ENCODE peak calls at places on chromosomes 11 and 22, in seven cellular contexts. P is body of pancreas, G is heart left ventricle, H is breast epithelium, S is sigmoid colon, N is spleen, X is K562. W is an unnamed sample. For H3K4me1 and H3K36me3, the result is how much of the 10 kb centered on the place peaks cover.

GRCh38 chr11:20632169-20632532 is 32.7 kb downstream of the SLC6A5 start:
- DNase-seq in N (no peak), S (no peak), P (no peak), G (no peak), H (no peak), X (no peak), W (no peak)

GRCh38 chr11:66172146-66172545 is 96.3 kb upstream of the RAB1B start:
- DNase-seq in S (no peak), N (no peak), G (no peak), P (no peak), H (no peak), X (no peak), W (no peak)

GRCh38 chr11:109016724-109017123 is 351.9 kb downstream of the DDX10 start:
- DNase-seq in N (no peak), P (no peak), X (no peak), G (no peak), S (no peak), H (no peak), W (no peak)

GRCh38 chr11:60972182-60973030 is 926 bp downstream of the CD6 start:
- DNase-seq in H (no peak), G (no peak), N (no peak), P (no peak), S (no peak), X (no peak), W (no peak)

GRCh38 chr22:32861330-32861729 is 59.8 kb downstream of the TIMP3 start:
- DNase-seq in P (no peak), X (no peak), H (no peak), S (no peak), N (no peak), G (no peak), W (no peak)

GRCh38 chr22:39090426-39091064 is 6.5 kb upstream of the APOBEC3H start:
- DNase-seq in S (no peak), H (no peak), G (no peak), P (peak), N (peak), X (no peak), W (no peak)

GRCh38 chr11:44899959-44900358 is 50.7 kb downstream of the TP53I11 start:
- DNase-seq in P (no peak), N (no peak), H (no peak), G (peak), S (no peak), X (peak), W (no peak)

GRCh38 chr11:42768576-42768975 is 543.2 kb upstream of the API5 start:
- DNase-seq in P (no peak), G (no peak), N (no peak), H (no peak), X (no peak), S (no peak), W (no peak)

GRCh38 chr11:61602775-61603569 is 22.1 kb upstream of the SYT7 start:
- DNase-seq in N (no peak), H (no peak), G (peak), X (peak), P (peak), S (peak), W (peak)

GRCh38 chr11:12186683-12187082 is 76.3 kb downstream of the MICAL2 start:
- DNase-seq in H (no peak), G (no peak), X (no peak), S (no peak), P (no peak), N (no peak), W (no peak)
- H3K4me1 ChIP-seq in H (under half), G (under half), X (under half), S (half or more), P (under half), N (under half), W (under half)

DNA sequence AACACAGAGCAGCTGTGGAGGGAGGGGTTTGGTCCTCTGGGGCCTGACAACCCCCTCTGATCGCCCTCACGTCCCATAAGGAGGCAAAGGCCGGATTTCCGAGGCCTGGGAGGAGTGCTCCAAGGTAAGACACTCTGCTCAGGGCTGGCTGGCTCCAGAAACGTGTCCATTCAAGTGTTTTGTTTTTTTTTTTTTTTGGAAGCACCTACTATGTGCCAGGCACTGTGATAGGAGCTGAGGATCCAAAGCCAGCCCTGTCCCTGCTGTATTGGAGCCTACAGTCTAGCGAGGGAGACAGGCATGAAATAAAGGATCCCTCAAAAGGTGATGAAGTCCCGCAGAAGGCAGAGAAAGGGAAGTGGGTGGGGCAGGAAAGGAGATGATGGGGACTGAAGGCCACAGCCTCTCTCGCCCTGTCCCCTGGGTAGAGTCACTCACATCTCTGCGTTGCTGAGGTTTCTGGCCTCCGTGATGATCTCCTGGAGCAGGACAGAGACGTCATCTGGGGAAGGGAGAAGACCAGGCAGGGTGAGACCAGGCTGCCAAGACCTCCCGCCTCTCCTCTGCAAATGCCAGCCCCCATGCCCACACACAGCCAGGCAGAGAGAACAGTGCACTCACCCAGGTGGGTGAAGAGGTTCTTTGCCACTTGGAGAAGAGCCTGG is 89.2 kb downstream of the PDE2A start:
- DNase-seq in P (no peak), H (no peak), X (no peak), S (peak), G (no peak), N (peak), W (no peak)
- TF ChIP-seq POLR2A in P (no peak), H (no peak), X (no peak), S (no peak), G (no peak), N (no peak), W (no peak)

DNA sequence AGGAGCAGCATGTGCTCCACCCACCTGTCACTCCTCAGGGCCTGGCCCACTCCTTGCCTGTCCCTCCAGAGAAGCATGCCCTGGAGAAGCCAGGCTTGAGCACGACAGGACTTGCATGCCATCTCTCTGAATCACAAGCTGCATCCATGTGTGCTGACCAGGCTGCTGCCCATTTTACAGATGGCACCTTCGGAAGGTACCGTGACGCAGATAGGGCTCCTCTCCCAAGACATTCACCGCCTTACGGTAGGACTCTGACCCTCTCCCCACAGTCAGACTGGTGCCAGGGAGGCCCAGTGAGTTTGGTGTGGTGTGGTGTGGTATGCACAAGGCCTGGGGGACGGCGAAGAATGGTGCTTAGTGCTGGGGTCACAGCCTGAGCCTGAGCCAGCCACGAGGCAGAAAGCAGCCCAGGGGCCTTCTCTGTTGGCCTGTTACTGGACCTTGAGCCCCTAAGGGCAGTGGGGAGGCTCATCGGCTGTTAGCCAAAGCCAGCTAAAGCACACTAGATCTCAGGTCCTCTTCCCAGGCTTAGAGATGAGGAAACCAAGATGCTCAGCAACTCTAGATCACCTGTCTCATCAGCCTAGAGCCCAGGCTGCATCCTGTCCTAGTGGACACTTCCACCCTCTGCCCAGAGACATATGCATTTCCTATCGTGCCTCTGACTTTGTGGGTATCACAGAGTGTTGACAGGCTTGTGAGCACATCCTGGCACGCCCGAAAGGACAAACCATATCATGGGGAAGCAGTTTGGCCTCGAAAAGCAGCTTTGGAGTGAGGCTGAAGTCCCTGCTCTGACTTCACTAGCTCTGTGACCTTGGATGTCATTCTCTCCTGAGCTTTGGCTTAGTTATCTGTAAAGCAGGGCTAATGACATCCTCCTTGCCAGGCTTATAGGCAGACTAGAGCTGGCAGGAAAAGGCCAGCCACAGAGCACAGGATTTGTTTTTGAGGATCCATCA is 17.8 kb downstream of the CYB5R2 start:
- DNase-seq in G (no peak), X (no peak), P (no peak), N (no peak), H (no peak), S (no peak), W (no peak)
- H3K36me3 ChIP-seq in G (under half), X (under half), P (under half), N (under half), H (under half), S (under half), W (under half)

GRCh38 chr11:111368285-111368560 is 10.9 kb downstream of the POU2AF1 start:
- DNase-seq in X (no peak), N (no peak), P (no peak), G (no peak), H (no peak), S (no peak), W (no peak)
- H3K4me1 ChIP-seq in X (under half), N (half or more), P (half or more), G (under half), H (under half), S (under half), W (under half)

DNA sequence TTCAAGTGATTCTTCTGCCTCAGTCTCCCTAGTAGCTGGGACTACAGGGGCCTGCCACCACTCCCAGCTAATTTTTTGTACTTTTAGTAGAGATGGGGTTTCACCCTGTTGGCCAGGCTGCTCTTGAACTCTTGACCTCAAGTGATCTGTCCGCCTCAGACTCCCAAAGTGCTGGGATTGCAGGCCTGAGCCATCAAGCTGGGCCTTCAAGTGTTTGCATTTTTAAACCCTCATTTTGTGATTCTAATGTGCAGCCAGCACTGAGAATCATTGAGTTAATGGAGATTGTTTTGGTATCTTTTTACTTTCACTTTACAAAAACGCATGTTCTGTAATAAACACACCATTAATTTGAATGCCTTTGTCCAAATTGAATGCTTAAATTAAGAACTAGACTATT is 3.4 kb downstream of the TYR start:
- DNase-seq in H (no peak), G (no peak), X (no peak), S (no peak), N (no peak), P (no peak), W (no peak)
- TF ChIP-seq POLR2A in H (no peak), G (no peak), X (no peak), S (no peak), N (no peak), P (no peak), W (no peak)

GRCh38 chr11:83280256-83280655 is 5.9 kb downstream of the CCDC90B start:
- DNase-seq in G (no peak), H (no peak), P (no peak), S (no peak), N (no peak), X (no peak), W (no peak)

GRCh38 chr11:83272627-83273026 is 13.5 kb downstream of the CCDC90B start:
- DNase-seq in S (no peak), N (no peak), P (no peak), H (no peak), G (no peak), X (no peak), W (no peak)

GRCh38 chr11:83278351-83278750 is 7.8 kb downstream of the CCDC90B start:
- DNase-seq in P (no peak), X (no peak), G (no peak), S (no peak), N (no peak), H (no peak), W (no peak)

DNA sequence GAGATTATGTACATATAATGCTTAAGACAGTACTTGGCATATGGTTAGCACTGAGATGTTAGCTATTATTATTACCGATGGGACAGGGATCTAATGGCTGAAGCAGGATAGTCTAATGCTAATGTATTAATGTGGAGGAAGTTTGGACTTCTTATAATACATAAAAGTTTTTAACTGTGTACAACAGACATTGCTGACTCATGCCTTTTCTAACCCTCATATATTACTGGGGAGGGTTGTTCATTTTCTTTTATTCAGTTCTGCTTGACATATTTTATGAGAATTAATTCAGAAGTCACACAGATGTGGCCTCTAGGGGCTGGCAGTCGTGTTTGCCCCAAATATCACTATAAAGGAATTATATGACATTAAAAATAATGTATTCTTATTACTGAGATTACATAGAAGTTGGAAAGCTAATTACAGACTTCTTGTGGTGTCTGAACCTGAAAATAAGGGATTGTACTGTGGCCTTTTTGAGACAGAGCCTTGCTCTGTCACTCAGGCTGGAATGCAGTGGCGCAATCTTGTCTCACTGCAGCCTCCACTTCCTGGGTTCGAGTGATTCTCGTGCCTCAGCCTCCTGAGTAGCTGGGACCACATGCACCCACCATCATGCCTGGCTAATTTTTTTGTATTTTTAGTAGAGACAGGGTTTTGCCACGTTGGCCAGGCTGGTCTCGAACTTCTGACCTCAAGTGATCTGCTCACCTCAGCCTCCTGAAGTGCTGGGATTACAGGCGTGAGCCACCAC is 10.1 kb downstream of the CCDC90B start:
- DNase-seq in S (no peak), N (no peak), H (no peak), P (no peak), G (no peak), X (no peak), W (no peak)
- H3K36me3 ChIP-seq in S (half or more), N (half or more), H (under half), P (under half), G (under half), X (half or more), W (under half)

W was measured in gastrocnemius medialis.